ENCODE peak calls at places on chromosomes 6 and 20, in nine cellular contexts. W, R, Z, L, Y, E, H, I and Q are unnamed samples.
A peak's percentile ranks its signal among the peaks of the same experiment; 100 is the strongest.

GRCh38 chr6:92371809-92372208 is 1047.5 kb downstream of the EPHA7 start:
- DNase-seq in W (no peak), R (no peak), Z (no peak), L (no peak), Y (no peak), E (no peak), H (no peak), I (no peak), Q (no peak)

GRCh38 chr20:49278817-49279676 is 1.2 kb upstream of the ZNFX1 start:
- DNase-seq in W (no peak), R (no peak), Z (no peak), L (no peak), Y (peak; percentile 33), E (no peak), H (no peak), I (peak; percentile 53), Q (no peak)

GRCh38 chr6:20126789-20127653 is 85.2 kb downstream of the MBOAT1 start:
- DNase-seq in W (peak; percentile 41), R (peak; percentile 87), Z (peak; percentile 57), L (peak; percentile 42), Y (peak; percentile 55), E (peak; percentile 13), H (peak; percentile 17), I (peak; percentile 94), Q (peak; percentile 76)

GRCh38 chr20:58868795-58869194 is 16.3 kb downstream of the GNAS start:
- DNase-seq in W (no peak), R (peak; percentile 66), Z (no peak), L (no peak), Y (no peak), E (no peak), H (no peak), I (peak; percentile 43), Q (peak; percentile 62)

GRCh38 chr6:68718379-68719073 is 83.4 kb downstream of the ADGRB3 start:
- DNase-seq in W (no peak), R (peak; percentile 66), Z (no peak), L (peak; percentile 25), Y (peak; percentile 96), E (no peak), H (no peak), I (no peak), Q (no peak)

GRCh38 chr20:45235995-45236394 is 14.8 kb downstream of the SEMG2 start:
- DNase-seq in W (no peak), R (no peak), Z (no peak), L (no peak), Y (no peak), E (no peak), H (no peak), I (peak; percentile 52), Q (no peak)

GRCh38 chr6:44081753-44082152 is 45.5 kb downstream of the MRPL14 start:
- DNase-seq in W (no peak), R (no peak), Z (no peak), L (no peak), Y (no peak), E (no peak), H (no peak), I (no peak), Q (no peak)

GRCh38 chr6:21270501-21271290 is 322.9 kb upstream of the SOX4 start:
- DNase-seq in W (no peak), R (no peak), Z (no peak), L (no peak), Y (no peak), E (no peak), H (no peak), I (no peak), Q (no peak)

GRCh38 chr20:47127986-47128385 is 228.5 kb downstream of the ZMYND8 start:
- DNase-seq in W (no peak), R (no peak), Z (no peak), L (no peak), Y (no peak), E (no peak), H (no peak), I (no peak), Q (no peak)

GRCh38 chr6:73747293-73747692 is 51.3 kb downstream of the CD109 start:
- DNase-seq in W (no peak), R (no peak), Z (no peak), L (peak; percentile 6), Y (no peak), E (no peak), H (no peak), I (no peak), Q (no peak)